ENCODE peak calls at places on chromosomes 11 and 22, in four cellular contexts. One of them, this sample, is unnamed.

GRCh38 chr22:25508161-25508560 is 56.3 kb upstream of the GRK3 start:
- DNase-seq in testis: no peak
- DNase-seq in H54: no peak
- DNase-seq in GDM1: no peak
- DNase-seq in this sample: no peak

GRCh38 chr11:19110290-19110689 is 6.7 kb upstream of the ZDHHC13 start:
- DNase-seq in GDM1: no peak
- DNase-seq in testis: peak
- DNase-seq in H54: no peak
- DNase-seq in this sample: no peak

GRCh38 chr22:29079218-29079901 is 6.5 kb downstream of the KREMEN1 start:
- DNase-seq in GDM1: no peak
- DNase-seq in H54: no peak
- DNase-seq in testis: peak
- DNase-seq in this sample: no peak

GRCh38 chr11:59761985-59762384 is 6.8 kb downstream of the STX3 start:
- DNase-seq in GDM1: no peak
- DNase-seq in H54: no peak
- DNase-seq in testis: no peak
- DNase-seq in this sample: no peak

GRCh38 chr11:64448599-64449380 is 89.8 kb downstream of the RPS6KA4 start:
- DNase-seq in GDM1: peak
- DNase-seq in testis: peak
- DNase-seq in H54: peak
- DNase-seq in this sample: peak

GRCh38 chr11:6427516-6427915 is 8.6 kb upstream of the APBB1 start:
- DNase-seq in testis: no peak
- DNase-seq in H54: no peak
- DNase-seq in GDM1: no peak
- DNase-seq in this sample: no peak

GRCh38 chr22:47589271-47590250 is 827.1 kb downstream of the TBC1D22A start:
- DNase-seq in GDM1: no peak
- DNase-seq in testis: no peak
- DNase-seq in H54: no peak
- DNase-seq in this sample: no peak

GRCh38 chr11:9266926-9267325 is 1.8 kb upstream of the DENND5A start:
- DNase-seq in testis: no peak
- DNase-seq in H54: no peak
- DNase-seq in GDM1: no peak
- DNase-seq in this sample: no peak

GRCh38 chr11:73159981-73160777 is 18.1 kb upstream of the FCHSD2 start:
- DNase-seq in H54: no peak
- DNase-seq in testis: no peak
- DNase-seq in GDM1: no peak
- DNase-seq in this sample: no peak

GRCh38 chr22:17919276-17920144 is 104.9 kb downstream of the MICAL3 start:
- DNase-seq in GDM1: no peak
- DNase-seq in H54: no peak
- DNase-seq in testis: no peak
- DNase-seq in this sample: no peak

GRCh38 chr11:33931032-33931431 is 39.2 kb upstream of the LMO2 start:
- DNase-seq in testis: no peak
- DNase-seq in H54: no peak
- DNase-seq in GDM1: no peak
- DNase-seq in this sample: no peak

GRCh38 chr11:113603277-113604059 is 102.6 kb downstream of the TMPRSS5 start:
- DNase-seq in GDM1: no peak
- DNase-seq in H54: no peak
- DNase-seq in testis: no peak
- DNase-seq in this sample: no peak

GRCh38 chr11:10455637-10456487 is 798 bp downstream of the AMPD3 start:
- DNase-seq in GDM1: peak
- DNase-seq in testis: peak
- DNase-seq in H54: peak
- DNase-seq in this sample: peak

GRCh38 chr11:117505285-117505970 is 177.8 kb downstream of the CEP164 start:
- DNase-seq in H54: no peak
- DNase-seq in GDM1: no peak
- DNase-seq in testis: no peak
- DNase-seq in this sample: no peak

GRCh38 chr11:7098235-7098832 is 9.5 kb downstream of the RBMXL2 start:
- DNase-seq in GDM1: peak
- DNase-seq in H54: peak
- DNase-seq in testis: no peak
- DNase-seq in this sample: no peak

GRCh38 chr11:119189393-119189792 is 4.1 kb downstream of the NHERF4 start:
- DNase-seq in GDM1: no peak
- DNase-seq in H54: no peak
- DNase-seq in testis: no peak
- DNase-seq in this sample: no peak

GRCh38 chr22:49321477-49322055 is 506.1 kb downstream of the BRD1 start:
- DNase-seq in H54: no peak
- DNase-seq in GDM1: no peak
- DNase-seq in testis: peak
- DNase-seq in this sample: no peak

GRCh38 chr11:11391796-11392195 is 38.7 kb upstream of the CSNK2A3 start:
- DNase-seq in GDM1: no peak
- DNase-seq in H54: peak
- DNase-seq in testis: no peak
- DNase-seq in this sample: no peak

This sample was measured in activated B cell treated with CpG ODN at 0.5 μM for 24 hours.